ENCODE peak calls at places on chromosomes 7 and 10, in four cellular contexts. V is COLO829, X is DMS 273 treated with DMSO at 0.1 percent for 48 hours, L is Calu3. K is an unnamed sample.

GRCh38 chr10:59582779-59583178 is 126.9 kb downstream of the SLC16A9 start:
- DNase-seq in V (no peak), X (no peak), L (no peak), K (no peak)

GRCh38 chr7:40327113-40327512 is 192.3 kb downstream of the SUGCT start:
- DNase-seq in V (no peak), X (no peak), L (no peak), K (no peak)

GRCh38 chr7:117118579-117119180 is 165.4 kb downstream of the ST7 start:
- DNase-seq in V (no peak), X (peak; percentile 49), L (no peak), K (no peak)

GRCh38 chr7:91569702-91570457 is 305.6 kb downstream of the FZD1 start:
- DNase-seq in V (no peak), X (no peak), L (no peak), K (no peak)

GRCh38 chr10:75619636-75620035 is 188.2 kb downstream of the LRMDA start:
- DNase-seq in V (no peak), X (no peak), L (no peak), K (no peak)

GRCh38 chr10:14302035-14302434 is 28.7 kb downstream of the FRMD4A start:
- DNase-seq in V (peak; percentile 6), X (no peak), L (no peak), K (peak; percentile 11)

GRCh38 chr10:98340261-98340675 is 72.3 kb upstream of the LOXL4 start:
- DNase-seq in V (no peak), X (no peak), L (no peak), K (no peak)

GRCh38 chr10:88473989-88474883 is 108.9 kb downstream of the RNLS start:
- DNase-seq in V (no peak), X (no peak), L (peak; percentile 61), K (peak; percentile 4)

GRCh38 chr10:9010093-9010492 is 955.6 kb downstream of the GATA3 start:
- DNase-seq in V (no peak), X (no peak), L (no peak), K (no peak)

GRCh38 chr10:86344281-86344680 is 22.3 kb downstream of the GRID1 start:
- DNase-seq in V (no peak), X (no peak), L (no peak), K (no peak)

GRCh38 chr7:140562921-140563600 is 77.6 kb downstream of the DENND2A start:
- DNase-seq in V (peak; percentile 53), X (peak; percentile 37), L (no peak), K (peak; percentile 44)

GRCh38 chr7:388461-388960 is 98.5 kb downstream of the FOXL3 start:
- DNase-seq in V (no peak), X (no peak), L (no peak), K (no peak)

GRCh38 chr7:136018104-136018503 is 40.9 kb upstream of the MTPN start:
- DNase-seq in V (no peak), X (no peak), L (no peak), K (no peak)

GRCh38 chr10:92868557-92868956 is 20.2 kb downstream of the EXOC6 start:
- DNase-seq in V (no peak), X (no peak), L (no peak), K (no peak)

GRCh38 chr10:58810751-58811150 is 298.1 kb downstream of the BICC1 start:
- DNase-seq in V (no peak), X (no peak), L (no peak), K (no peak)

GRCh38 chr7:42115795-42116194 is 121.2 kb downstream of the GLI3 start:
- DNase-seq in V (no peak), X (no peak), L (no peak), K (no peak)

GRCh38 chr7:32587431-32587948 is 92.2 kb downstream of the AVL9 start:
- DNase-seq in V (peak; percentile 46), X (no peak), L (no peak), K (peak; percentile 31)

GRCh38 chr7:91310829-91311460 is 46.7 kb downstream of the FZD1 start:
- DNase-seq in V (no peak), X (no peak), L (no peak), K (no peak)

GRCh38 chr10:3131098-3131497 is 41.5 kb downstream of the PITRM1 start:
- DNase-seq in V (no peak), X (no peak), L (no peak), K (no peak)

GRCh38 chr10:43255644-43256431 is 11.0 kb downstream of the RASGEF1A start:
- DNase-seq in V (peak; percentile 13), X (no peak), L (peak; percentile 53), K (no peak)

GRCh38 chr10:128115356-128115755 is 10.9 kb downstream of the MKI67 start:
- DNase-seq in V (no peak), X (no peak), L (no peak), K (no peak)

GRCh38 chr7:82897500-82897899 is 265.2 kb downstream of the PCLO start:
- DNase-seq in V (no peak), X (no peak), L (no peak), K (no peak)

GRCh38 chr10:32341596-32341995 is 5.4 kb downstream of the EPC1 start:
- DNase-seq in V (no peak), X (no peak), L (no peak), K (no peak)

GRCh38 chr10:133245439-133246235 is 8.0 kb downstream of the VENTX start:
- DNase-seq in V (no peak), X (no peak), L (no peak), K (no peak)

GRCh38 chr10:103295391-103296044 is 18.6 kb downstream of the INA start:
- DNase-seq in V (no peak), X (no peak), L (no peak), K (no peak)

GRCh38 chr7:79412438-79412837 is 41.0 kb downstream of the MAGI2 start:
- DNase-seq in V (no peak), X (no peak), L (no peak), K (no peak)

GRCh38 chr7:124101173-124101768 is 68.4 kb upstream of the TMEM229A start:
- DNase-seq in V (peak; percentile 51), X (no peak), L (peak; percentile 43), K (no peak)

GRCh38 chr10:119401671-119402395 is 140.7 kb downstream of the RGS10 start:
- DNase-seq in V (no peak), X (no peak), L (no peak), K (peak; percentile 77)

GRCh38 chr10:26216577-26216948 is at the start of gene GAD2:
- DNase-seq in V (no peak), X (no peak), L (no peak), K (no peak)

GRCh38 chr10:119315128-119316001 is 108.0 kb downstream of the GRK5 start:
- DNase-seq in V (peak; percentile 36), X (no peak), L (peak; percentile 32), K (peak; percentile 81)

GRCh38 chr10:93280121-93280698 is 201.9 kb downstream of the MYOF start:
- DNase-seq in V (no peak), X (no peak), L (no peak), K (no peak)

GRCh38 chr7:7122033-7122478 is 60.3 kb upstream of the C1GALT1 start:
- DNase-seq in V (no peak), X (no peak), L (no peak), K (no peak)

GRCh38 chr10:90162464-90162863 is 461.1 kb downstream of the KIF20B start:
- DNase-seq in V (no peak), X (no peak), L (no peak), K (no peak)

K was measured in Caki2.